ENCODE peak calls at places on chromosomes 13 and 19, in five cellular contexts. D, R, J, G and Y are unnamed samples.

GRCh38 chr13:109787135-109787954 is 962 bp upstream of the IRS2 start:
- DNase-seq in D (no peak), R (peak; percentile 47), J (no peak), G (peak; percentile 25), Y (no peak)

GRCh38 chr19:50314724-50315700 is 14.2 kb downstream of the KCNC3 start:
- DNase-seq in D (no peak), R (no peak), J (no peak), G (no peak), Y (no peak)

GRCh38 chr13:32314968-32315254 is 252 bp downstream of the ZAR1L start:
- DNase-seq in D (no peak), R (peak; percentile 29), J (peak; percentile 63), G (peak; percentile 67), Y (no peak)

GRCh38 chr13:36673352-36673751 is 468 bp upstream of the SERTM1 start:
- DNase-seq in D (no peak), R (no peak), J (no peak), G (no peak), Y (no peak)

GRCh38 chr19:4443966-4444764 is 13.4 kb downstream of the UBXN6 start:
- DNase-seq in D (no peak), R (no peak), J (no peak), G (no peak), Y (no peak)

GRCh38 chr13:24626449-24626848 is 53.8 kb upstream of the ATP12A start:
- DNase-seq in D (no peak), R (peak; percentile 17), J (no peak), G (no peak), Y (no peak)

GRCh38 chr19:17450264-17451075 is 2.0 kb upstream of the TMEM221 start:
- DNase-seq in D (no peak), R (no peak), J (no peak), G (no peak), Y (no peak)

GRCh38 chr19:17762505-17763229 is 11.4 kb downstream of the FCHO1 start:
- DNase-seq in D (no peak), R (no peak), J (peak; percentile 54), G (peak; percentile 68), Y (peak; percentile 18)

GRCh38 chr13:60112771-60113170 is 51.0 kb downstream of the DIAPH3 start:
- DNase-seq in D (no peak), R (no peak), J (no peak), G (no peak), Y (no peak)

GRCh38 chr13:41974262-41974900 is 13.5 kb upstream of the VWA8 start:
- DNase-seq in D (no peak), R (no peak), J (no peak), G (no peak), Y (no peak)

GRCh38 chr13:26584713-26585112 is 27.2 kb downstream of the WASF3 start:
- DNase-seq in D (no peak), R (no peak), J (peak; percentile 62), G (no peak), Y (no peak)

GRCh38 chr19:46035986-46036744 is 4.6 kb downstream of the IGFL4 start:
- DNase-seq in D (no peak), R (no peak), J (no peak), G (no peak), Y (no peak)

GRCh38 chr13:66358564-66358963 is 871.6 kb downstream of the PCDH9 start:
- DNase-seq in D (no peak), R (no peak), J (peak; percentile 30), G (no peak), Y (no peak)

GRCh38 chr13:95155093-95155492 is 146.2 kb downstream of the ABCC4 start:
- DNase-seq in D (no peak), R (no peak), J (no peak), G (no peak), Y (no peak)

GRCh38 chr13:99307247-99307646 is at the start of gene GPR183:
- DNase-seq in D (no peak), R (no peak), J (no peak), G (no peak), Y (no peak)

GRCh38 chr13:72952529-72953141 is 106.2 kb upstream of the KLF5 start:
- DNase-seq in D (no peak), R (no peak), J (no peak), G (no peak), Y (no peak)

GRCh38 chr13:63910406-63910957 is 2494.8 kb upstream of the PCDH20 start:
- DNase-seq in D (no peak), R (no peak), J (peak; percentile 39), G (no peak), Y (no peak)

GRCh38 chr19:28228854-28229253 is 984.1 kb downstream of the UQCRFS1 start:
- DNase-seq in D (no peak), R (no peak), J (no peak), G (no peak), Y (no peak)

GRCh38 chr19:50817941-50818858 is 5.4 kb downstream of the KLK1 start:
- DNase-seq in D (no peak), R (peak; percentile 48), J (no peak), G (peak; percentile 71), Y (no peak)

GRCh38 chr13:110024646-110024980 is 238.2 kb upstream of the IRS2 start:
- DNase-seq in D (no peak), R (no peak), J (no peak), G (no peak), Y (no peak)

GRCh38 chr13:42047561-42048322 is 706 bp upstream of the DGKH start:
- DNase-seq in D (no peak), R (peak; percentile 57), J (peak; percentile 73), G (peak; percentile 22), Y (no peak)

GRCh38 chr13:47484564-47484963 is 516.5 kb downstream of the SUCLA2 start:
- DNase-seq in D (no peak), R (no peak), J (peak; percentile 88), G (no peak), Y (no peak)

GRCh38 chr19:32407004-32407992 is 1.7 kb downstream of the DPY19L3 start:
- DNase-seq in D (no peak), R (peak; percentile 68), J (peak; percentile 61), G (no peak), Y (no peak)

GRCh38 chr13:46698015-46698414 is 98.9 kb downstream of the ESD start:
- DNase-seq in D (peak; percentile 52), R (peak; percentile 44), J (no peak), G (no peak), Y (no peak)

GRCh38 chr13:59906413-59907027 is 257.2 kb downstream of the DIAPH3 start:
- DNase-seq in D (no peak), R (no peak), J (peak; percentile 76), G (peak; percentile 16), Y (no peak)

GRCh38 chr19:42433503-42434260 is 6.5 kb upstream of the LIPE start:
- DNase-seq in D (peak; percentile 80), R (peak; percentile 80), J (peak; percentile 68), G (peak; percentile 74), Y (no peak)

GRCh38 chr19:32349724-32350475 is 4.5 kb downstream of the ZNF507 start:
- DNase-seq in D (no peak), R (no peak), J (no peak), G (no peak), Y (no peak)

GRCh38 chr19:2139385-2140192 is 11.8 kb downstream of the AP3D1 start:
- DNase-seq in D (no peak), R (no peak), J (no peak), G (no peak), Y (no peak)

GRCh38 chr19:2138061-2138728 is 13.2 kb downstream of the AP3D1 start:
- DNase-seq in D (no peak), R (no peak), J (no peak), G (no peak), Y (no peak)

GRCh38 chr19:2135474-2136402 is 15.6 kb downstream of the AP3D1 start:
- DNase-seq in D (no peak), R (no peak), J (no peak), G (no peak), Y (no peak)

GRCh38 chr19:2140193-2140545 is 11.2 kb downstream of the AP3D1 start:
- DNase-seq in D (no peak), R (no peak), J (no peak), G (no peak), Y (no peak)

DNA sequence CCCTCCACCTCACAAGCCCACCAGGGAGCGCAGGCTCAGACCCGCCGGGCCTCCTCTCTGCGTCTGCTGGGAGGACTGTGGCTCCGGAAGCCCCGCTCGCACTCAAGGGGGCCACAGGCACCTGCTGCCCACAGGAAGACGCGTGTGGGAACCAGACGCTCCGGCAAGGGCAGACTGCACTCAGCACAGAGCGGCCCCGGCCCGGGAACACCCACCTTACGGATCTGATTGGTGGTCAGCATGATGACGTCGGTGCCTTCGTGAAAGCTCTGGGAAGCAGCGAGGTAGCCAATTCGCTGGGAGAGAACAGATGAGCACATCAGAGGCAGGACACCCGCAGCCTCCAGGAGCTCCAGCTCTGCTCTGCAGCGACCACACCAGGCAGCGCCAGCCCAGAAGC is 14.6 kb downstream of the AP3D1 start:
- DNase-seq in D (no peak), R (no peak), J (no peak), G (no peak), Y (no peak)
- TF ChIP-seq CTCF in D (no peak), R (no peak), J (no peak), G (no peak), Y (no peak)

GRCh38 chr13:53276265-53276664 is 247.7 kb downstream of the OLFM4 start:
- DNase-seq in D (no peak), R (no peak), J (no peak), G (no peak), Y (no peak)

DNA sequence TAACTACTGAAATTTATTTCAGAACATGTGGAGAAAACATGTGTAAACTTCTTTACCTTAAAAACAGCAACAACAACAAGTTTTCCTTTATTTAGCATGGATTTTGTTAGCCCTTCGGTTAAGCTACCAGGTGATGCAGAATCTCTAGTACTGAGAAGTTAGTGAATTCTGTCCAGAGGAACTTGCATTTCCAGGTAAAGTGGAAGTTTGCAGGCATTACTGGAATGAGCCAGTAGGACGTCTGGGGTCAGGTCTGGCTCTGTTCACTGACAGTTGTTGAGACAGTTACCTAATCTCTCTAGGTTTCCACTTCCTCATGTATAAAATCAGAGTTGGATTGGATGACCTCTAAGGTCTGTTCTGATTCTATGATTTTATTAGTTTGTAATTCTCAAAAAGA is 244.3 kb downstream of the OLFM4 start:
- DNase-seq in D (no peak), R (no peak), J (no peak), G (no peak), Y (no peak)
- TF ChIP-seq CTCF in D (no peak), R (no peak), J (no peak), G (no peak), Y (no peak)

GRCh38 chr19:57034544-57034943 is 85.2 kb upstream of the USP29 start:
- DNase-seq in D (no peak), R (no peak), J (no peak), G (no peak), Y (no peak)
- TF ChIP-seq CTCF in D (no peak), R (no peak), J (no peak), G (no peak), Y (no peak)

DNA sequence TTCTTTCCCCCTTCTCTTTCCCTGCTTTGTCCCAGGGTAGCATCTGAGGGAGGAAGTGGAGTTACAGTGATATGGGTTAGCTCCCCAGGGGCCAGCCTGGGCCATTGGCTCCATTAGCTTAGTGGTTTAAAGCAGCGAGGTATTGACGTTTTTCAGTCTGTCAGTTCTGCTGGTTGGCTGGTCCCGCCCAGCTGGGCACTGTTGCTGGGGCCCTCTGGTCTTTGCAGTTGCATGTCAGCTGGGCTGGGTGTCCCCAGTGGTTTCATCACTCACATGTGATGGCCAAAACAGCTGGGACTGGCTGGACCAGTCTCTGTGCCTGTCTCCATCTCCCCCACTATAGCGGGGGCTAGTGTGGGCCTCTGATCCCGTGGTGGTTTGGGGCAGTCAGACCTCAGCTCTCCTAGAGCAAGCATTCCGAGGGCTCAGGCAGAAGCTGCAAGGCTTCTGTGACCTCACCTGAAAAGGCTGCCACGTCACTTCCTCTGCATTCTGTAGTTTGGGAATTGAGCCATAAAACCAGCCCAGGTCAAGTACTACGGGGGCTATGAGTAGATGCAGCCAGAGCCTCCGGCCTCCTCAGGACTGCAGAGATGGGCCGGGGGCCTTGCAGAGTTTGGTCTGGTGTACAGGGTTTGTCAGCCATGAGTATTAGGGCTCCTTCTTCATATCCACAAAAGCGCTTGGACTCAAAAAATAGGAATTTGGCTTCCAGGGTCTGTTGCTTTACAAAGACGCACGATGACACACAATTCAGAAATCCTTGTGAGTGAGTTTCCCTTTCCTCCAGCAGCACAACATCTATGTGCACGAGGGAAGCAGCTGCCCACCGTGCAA is 30.0 kb downstream of the TSSK6 start:
- DNase-seq in D (no peak), R (no peak), J (peak; percentile 60), G (no peak), Y (no peak)
- TF ChIP-seq CTCF in D (no peak), R (no peak), J (no peak), G (no peak), Y (no peak)